ENCODE peak calls at places on chromosomes 6 and 20, in four cellular contexts. One of them, this sample, is unnamed.

GRCh38 chr6:71499667-71500066 is 211.1 kb downstream of the OGFRL1 start:
- DNase-seq in neural crest cell: no peak
- DNase-seq in HFF-Myc: no peak
- DNase-seq in PC-3: no peak
- DNase-seq in this sample: no peak

GRCh38 chr6:138622967-138623366 is 123.7 kb upstream of the NHSL1 start:
- DNase-seq in neural crest cell: no peak
- DNase-seq in HFF-Myc: no peak
- DNase-seq in PC-3: no peak
- DNase-seq in this sample: no peak

GRCh38 chr6:132780770-132781371 is 17.6 kb downstream of the SLC18B1 start:
- DNase-seq in neural crest cell: no peak
- DNase-seq in HFF-Myc: no peak
- DNase-seq in PC-3: peak; percentile 18
- DNase-seq in this sample: no peak

GRCh38 chr20:16699287-16699686 is 30.5 kb upstream of the SNRPB2 start:
- DNase-seq in neural crest cell: no peak
- DNase-seq in HFF-Myc: no peak
- DNase-seq in PC-3: no peak
- DNase-seq in this sample: no peak

GRCh38 chr20:60097285-60097684 is 139.1 kb downstream of the CDH26 start:
- DNase-seq in neural crest cell: no peak
- DNase-seq in HFF-Myc: no peak
- DNase-seq in PC-3: no peak
- DNase-seq in this sample: no peak

GRCh38 chr20:21202284-21202683 is 76.4 kb downstream of the KIZ start:
- DNase-seq in neural crest cell: no peak
- DNase-seq in HFF-Myc: no peak
- DNase-seq in PC-3: peak; percentile 69
- DNase-seq in this sample: no peak

GRCh38 chr20:63409066-63409833 is 48.1 kb upstream of the CHRNA4 start:
- DNase-seq in neural crest cell: no peak
- DNase-seq in HFF-Myc: no peak
- DNase-seq in PC-3: no peak
- DNase-seq in this sample: no peak

GRCh38 chr20:5013682-5014447 is 12.6 kb upstream of the SLC23A2 start:
- DNase-seq in neural crest cell: no peak
- DNase-seq in HFF-Myc: no peak
- DNase-seq in PC-3: no peak
- DNase-seq in this sample: no peak

GRCh38 chr6:33668328-33668727 is 43.2 kb downstream of the UQCC2 start:
- DNase-seq in neural crest cell: no peak
- DNase-seq in HFF-Myc: no peak
- DNase-seq in PC-3: no peak
- DNase-seq in this sample: no peak

GRCh38 chr20:45999908-46000570 is 8.7 kb upstream of the MMP9 start:
- DNase-seq in neural crest cell: no peak
- DNase-seq in HFF-Myc: no peak
- DNase-seq in PC-3: no peak
- DNase-seq in this sample: no peak

GRCh38 chr6:36917541-36918193 is 31.9 kb downstream of the C6orf89 start:
- DNase-seq in neural crest cell: no peak
- DNase-seq in HFF-Myc: no peak
- DNase-seq in PC-3: no peak
- DNase-seq in this sample: no peak

GRCh38 chr6:38488876-38489275 is 150.9 kb downstream of the BTBD9 start:
- DNase-seq in neural crest cell: no peak
- DNase-seq in HFF-Myc: no peak
- DNase-seq in PC-3: no peak
- DNase-seq in this sample: no peak

This sample was measured in ecto neural progenitor cell.